ENCODE peak calls at places on chromosome 3, in eight cellular contexts. P is transverse colon, I is vagina, O is mucosa of descending colon, W is right lobe of liver, U is neural progenitor cell, K is tibial artery, X is fibroblast of lung. F is an unnamed sample. For H3K4me1, the result is how much of the 10 kb centered on the place peaks cover.

GRCh38 chr3:132268956-132269355 is 48.3 kb upstream of the ACP3 start:
- DNase-seq in P (no peak), I (no peak), O (no peak), W (no peak), U (peak), K (no peak), X (peak), F (no peak)

GRCh38 chr3:55431041-55431440 is 56.1 kb downstream of the WNT5A start:
- DNase-seq in P (no peak), I (no peak), O (no peak), W (no peak), U (no peak), K (no peak), X (no peak), F (no peak)

GRCh38 chr3:72329354-72329753 is 518.9 kb downstream of the SHQ1 start:
- DNase-seq in P (no peak), I (no peak), O (no peak), W (no peak), U (no peak), K (peak), X (peak), F (peak)

GRCh38 chr3:72950372-72950771 is 46.2 kb upstream of the PPP4R2 start:
- DNase-seq in P (no peak), I (no peak), O (no peak), W (no peak), U (no peak), K (no peak), X (no peak), F (no peak)

GRCh38 chr3:80338366-80338765 is 570.6 kb upstream of the ROBO1 start:
- DNase-seq in P (no peak), I (no peak), O (no peak), W (no peak), U (no peak), K (no peak), X (peak), F (no peak)

GRCh38 chr3:141368925-141369794 is 856 bp downstream of the ZBTB38 start:
- DNase-seq in P (no peak), I (no peak), O (no peak), W (no peak), U (no peak), K (no peak), X (peak), F (no peak)

GRCh38 chr3:13487403-13487802 is 7.3 kb downstream of the HDAC11 start:
- DNase-seq in P (no peak), I (no peak), O (peak), W (no peak), U (no peak), K (peak), X (no peak), F (no peak)

GRCh38 chr3:38138347-38139190 is at the start of gene MYD88:
- DNase-seq in P (peak), I (peak), O (peak), W (peak), U (peak), K (peak), X (peak), F (peak)

GRCh38 chr3:47646362-47646761 is 67.7 kb upstream of the CSPG5 start:
- DNase-seq in P (no peak), I (no peak), O (no peak), W (no peak), U (no peak), K (no peak), X (no peak), F (no peak)

GRCh38 chr3:86695752-86696151 is 295.2 kb downstream of the VGLL3 start:
- DNase-seq in P (no peak), I (no peak), O (no peak), W (no peak), U (no peak), K (no peak), X (no peak), F (no peak)

GRCh38 chr3:102536479-102536878 is 101.7 kb downstream of the ZPLD1 start:
- DNase-seq in P (no peak), I (no peak), O (no peak), W (no peak), U (peak), K (no peak), X (peak), F (no peak)

GRCh38 chr3:13419356-13420050 is 619 bp downstream of the NUP210 start:
- DNase-seq in P (peak), I (no peak), O (peak), W (peak), U (peak), K (no peak), X (peak), F (peak)

GRCh38 chr3:48919215-48920138 is 835 bp downstream of the ARIH2 start:
- DNase-seq in P (peak), I (no peak), O (peak), W (no peak), U (peak), K (no peak), X (peak), F (peak)

GRCh38 chr3:13346481-13347389 is 73.4 kb downstream of the NUP210 start:
- DNase-seq in P (peak), I (no peak), O (peak), W (no peak), U (peak), K (no peak), X (no peak), F (peak)

GRCh38 chr3:16266714-16267113 is 1.7 kb downstream of the OXNAD1 start:
- DNase-seq in P (no peak), I (no peak), O (no peak), W (no peak), U (no peak), K (no peak), X (no peak), F (no peak)

GRCh38 chr3:36894924-36895323 is 49.9 kb downstream of the TRANK1 start:
- DNase-seq in P (no peak), I (no peak), O (no peak), W (no peak), U (no peak), K (no peak), X (no peak), F (no peak)

GRCh38 chr3:4271834-4272233 is 31.3 kb upstream of the SETMAR start:
- DNase-seq in P (no peak), I (no peak), O (no peak), W (no peak), U (peak), K (no peak), X (peak), F (no peak)
- TF ChIP-seq CTCF in P (peak), I (no peak), O (no peak), W (peak), U (peak), K (peak), X (peak), F (no peak)

GRCh38 chr3:58009749-58010535 is 1.7 kb downstream of the FLNB start:
- DNase-seq in P (peak), I (no peak), O (peak), W (peak), U (no peak), K (no peak), X (no peak), F (no peak)
- H3K4me1 ChIP-seq in P (half or more), I (half or more), O (under half), W (under half), U (under half), K (under half), X (under half), F (under half)

GRCh38 chr3:32078085-32078634 is 28.3 kb upstream of the GPD1L start:
- DNase-seq in P (no peak), I (no peak), O (no peak), W (no peak), U (no peak), K (no peak), X (no peak), F (no peak)
- H3K4me3 ChIP-seq in P (no peak), I (no peak), O (no peak), W (no peak), U (no peak), K (no peak), X (no peak), F (no peak)

DNA sequence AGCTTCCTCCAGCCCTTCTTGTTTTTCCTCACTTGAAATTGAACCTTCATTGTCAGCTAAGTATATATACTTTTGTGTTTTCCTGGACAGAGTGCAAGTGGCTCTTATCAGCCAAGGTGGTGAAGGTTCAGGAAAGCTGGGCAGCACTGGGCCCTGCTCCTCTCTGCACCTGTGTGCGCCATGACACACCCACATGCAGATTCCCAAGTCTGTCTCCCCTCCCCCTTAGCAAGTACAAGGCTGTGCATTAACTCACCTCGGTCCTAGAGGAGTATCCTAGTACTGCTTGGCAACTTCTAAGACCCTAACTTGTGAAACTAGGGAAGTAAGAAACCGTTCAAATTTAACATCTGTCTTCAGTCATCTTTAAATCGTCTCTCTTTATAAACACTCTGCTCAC is 85.8 kb downstream of the SLC49A4 start:
- DNase-seq in P (peak), I (no peak), O (peak), W (no peak), U (no peak), K (no peak), X (no peak), F (no peak)
- TF ChIP-seq CTCF in P (no peak), I (no peak), O (no peak), W (no peak), U (no peak), K (no peak), X (no peak), F (no peak)

DNA sequence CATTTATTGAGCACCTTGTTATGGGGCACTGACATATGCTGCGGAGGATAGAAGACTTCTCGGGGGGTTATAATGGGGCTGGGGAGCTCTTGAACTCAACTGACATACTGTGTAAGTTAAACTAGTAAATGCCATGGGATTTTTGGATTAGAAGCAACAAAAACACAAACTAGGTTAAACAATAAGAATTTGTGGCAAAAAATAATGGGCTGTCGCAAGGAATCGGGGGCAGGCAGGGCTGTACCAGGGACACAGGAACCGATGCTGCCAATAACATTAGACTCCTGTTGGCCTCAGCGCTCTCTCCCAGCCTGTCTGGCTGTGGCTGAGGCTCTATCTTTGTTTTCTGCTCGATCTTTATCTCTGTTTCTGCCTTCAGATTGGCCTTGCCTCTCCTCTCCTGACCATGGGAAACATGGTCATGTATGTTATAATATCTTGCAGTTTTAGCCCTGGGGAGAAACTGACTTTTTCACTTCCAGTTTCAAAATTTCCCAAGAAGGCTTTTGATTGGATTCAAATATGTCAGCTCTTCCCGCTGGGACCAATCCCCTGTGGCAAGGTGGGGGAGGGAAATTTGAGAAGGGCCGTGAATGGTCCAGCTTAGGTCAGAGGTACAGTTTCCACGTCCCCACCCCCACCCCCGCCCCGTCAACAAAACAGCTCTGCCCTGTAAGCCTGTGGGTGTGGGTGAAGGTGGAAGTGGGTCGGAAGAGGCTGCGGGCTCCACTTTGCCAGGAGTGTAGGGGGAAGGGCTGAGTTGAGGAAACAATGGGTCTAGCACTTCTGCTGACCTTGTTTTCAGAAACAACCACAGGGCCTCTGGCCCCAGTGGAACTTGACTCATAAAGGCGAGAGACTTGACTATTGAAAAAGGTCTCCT is 161.0 kb upstream of the TBL1XR1 start:
- DNase-seq in P (peak), I (peak), O (peak), W (peak), U (peak), K (peak), X (peak), F (peak)
- H3K4me1 ChIP-seq in P (half or more), I (half or more), O (half or more), W (under half), U (half or more), K (under half), X (under half), F (under half)

DNA sequence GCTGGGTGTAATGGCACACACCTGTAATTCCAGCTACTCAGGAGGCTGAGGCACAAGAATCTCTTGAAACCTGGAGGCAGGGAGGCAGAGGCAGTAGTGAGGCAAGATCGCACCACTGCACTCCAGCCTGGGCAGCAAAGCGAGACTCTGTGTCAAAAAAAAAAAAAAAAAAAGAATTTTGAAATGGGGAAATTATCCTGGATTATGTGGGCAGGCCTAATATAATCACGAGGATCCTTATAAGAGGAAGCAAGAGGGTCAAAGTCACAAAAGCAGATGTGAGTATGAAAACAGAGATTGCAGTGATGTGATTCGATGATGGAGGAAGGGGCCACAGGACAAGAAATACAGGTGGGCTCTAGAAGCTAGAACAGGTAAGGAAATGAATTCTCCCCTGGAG is 159.5 kb downstream of the LEKR1 start:
- DNase-seq in P (no peak), I (no peak), O (no peak), W (no peak), U (no peak), K (no peak), X (no peak), F (no peak)
- H3K4me3 ChIP-seq in P (no peak), I (no peak), O (no peak), W (no peak), U (no peak), K (no peak), X (no peak), F (no peak)

DNA sequence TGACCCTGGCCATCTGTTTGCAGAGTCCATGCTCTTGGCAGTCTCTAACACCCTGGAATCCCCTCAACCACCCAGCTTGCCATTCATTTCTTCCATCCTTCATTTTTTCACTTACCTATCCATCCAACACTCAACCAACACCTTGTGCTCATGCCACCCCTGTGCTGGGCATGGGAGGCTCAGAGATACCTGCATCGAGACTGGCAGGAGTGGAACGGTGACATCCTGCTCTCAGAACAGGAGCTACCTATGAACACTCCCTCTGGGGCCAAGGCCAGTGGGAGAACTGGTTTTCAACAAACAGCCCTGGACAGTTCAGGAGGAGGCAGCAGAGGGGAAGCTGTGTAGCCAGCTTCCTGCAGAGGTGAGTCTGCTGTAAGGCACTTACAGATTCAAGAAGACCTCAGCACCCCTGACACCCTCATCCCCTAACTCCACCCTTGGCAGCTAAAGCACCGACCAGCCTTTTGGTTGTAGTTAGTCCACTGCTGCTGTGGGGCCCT is 19.5 kb upstream of the ATP2B2 start:
- DNase-seq in P (no peak), I (no peak), O (no peak), W (peak), U (no peak), K (no peak), X (no peak), F (no peak)
- TF ChIP-seq CTCF in P (no peak), I (no peak), O (no peak), W (no peak), U (no peak), K (no peak), X (no peak), F (no peak)

GRCh38 chr3:105827959-105828358 is 40.9 kb downstream of the CBLB start:
- DNase-seq in P (peak), I (no peak), O (no peak), W (no peak), U (no peak), K (peak), X (peak), F (peak)

GRCh38 chr3:105829229-105829628 is 39.6 kb downstream of the CBLB start:
- DNase-seq in P (no peak), I (no peak), O (no peak), W (no peak), U (no peak), K (no peak), X (no peak), F (no peak)

GRCh38 chr3:105829879-105830622 is 38.8 kb downstream of the CBLB start:
- DNase-seq in P (no peak), I (no peak), O (no peak), W (no peak), U (no peak), K (no peak), X (peak), F (no peak)

GRCh38 chr3:105828703-105829102 is 40.1 kb downstream of the CBLB start:
- DNase-seq in P (no peak), I (no peak), O (no peak), W (no peak), U (no peak), K (no peak), X (no peak), F (no peak)

DNA sequence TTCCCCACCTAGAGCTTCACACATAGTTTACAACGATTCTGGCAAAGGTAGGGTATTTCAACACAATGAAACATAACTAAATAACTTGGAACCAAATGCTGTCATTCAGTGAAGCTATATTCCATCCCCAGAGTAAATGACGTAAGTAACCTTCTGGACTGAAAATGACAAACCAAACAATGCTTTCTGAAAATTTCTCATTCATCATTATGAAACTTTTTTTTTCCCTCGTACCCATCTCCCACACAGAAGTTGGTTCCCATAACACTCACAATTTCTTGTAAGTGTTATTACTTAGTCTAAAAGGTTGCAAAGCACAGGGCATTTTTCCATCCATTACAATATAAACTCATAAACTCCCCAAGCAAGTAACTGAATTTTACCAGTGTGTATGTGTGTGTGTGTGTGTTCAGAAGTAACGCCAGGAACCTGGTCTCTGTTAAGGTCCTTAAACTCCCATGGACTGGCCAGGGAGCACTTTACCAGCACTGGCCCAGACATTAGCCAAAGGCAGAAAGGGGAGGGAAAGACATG is 41.6 kb downstream of the CBLB start:
- DNase-seq in P (no peak), I (no peak), O (no peak), W (no peak), U (no peak), K (no peak), X (peak), F (no peak)
- H3K4me1 ChIP-seq in P (half or more), I (under half), O (under half), W (under half), U (under half), K (under half), X (under half), F (half or more)